ENCODE peak calls at places on chromosomes 13 and 19, in eight cellular contexts. C is IMR-90; N is ascending aorta; A is cardiac muscle cell; G is thoracic aorta; T is aorta; Z is CD8-positive, alpha-beta memory T cell; M is neural progenitor cell. W is an unnamed sample.

GRCh38 chr13:45349438-45349837 is 8.5 kb upstream of the TPT1 start:
- DNase-seq in C (peak; percentile 51), N (no peak), A (no peak), G (no peak), T (no peak), Z (no peak), M (no peak), W (no peak)

GRCh38 chr13:40585911-40586471 is 80.5 kb downstream of the FOXO1 start:
- DNase-seq in C (no peak), N (no peak), A (peak; percentile 35), G (no peak), T (no peak), Z (no peak), M (no peak), W (no peak)

GRCh38 chr19:10285393-10285792 is 1.4 kb upstream of the ICAM4 start:
- DNase-seq in C (no peak), N (no peak), A (no peak), G (no peak), T (no peak), Z (no peak), M (no peak), W (no peak)

GRCh38 chr19:47493378-47494210 is 9.6 kb upstream of the KPTN start:
- DNase-seq in C (no peak), N (no peak), A (no peak), G (no peak), T (no peak), Z (no peak), M (no peak), W (no peak)

GRCh38 chr13:100954430-100955361 is 280.1 kb upstream of the TMTC4 start:
- DNase-seq in C (peak; percentile 4), N (no peak), A (no peak), G (no peak), T (no peak), Z (no peak), M (no peak), W (no peak)

GRCh38 chr19:41934849-41935374 is 6.7 kb upstream of the ERFL start:
- DNase-seq in C (peak; percentile 49), N (no peak), A (peak; percentile 69), G (no peak), T (peak; percentile 85), Z (peak; percentile 60), M (peak; percentile 88), W (peak; percentile 64)

GRCh38 chr13:45859682-45860081 is 8.1 kb upstream of the SIAH3 start:
- DNase-seq in C (no peak), N (no peak), A (no peak), G (no peak), T (no peak), Z (no peak), M (peak; percentile 55), W (no peak)

GRCh38 chr13:38705351-38705750 is 18.5 kb downstream of the FREM2 start:
- DNase-seq in C (no peak), N (no peak), A (no peak), G (no peak), T (no peak), Z (no peak), M (no peak), W (no peak)

GRCh38 chr19:2089001-2089711 is 7.0 kb downstream of the MOB3A start:
- DNase-seq in C (peak; percentile 36), N (no peak), A (no peak), G (no peak), T (no peak), Z (no peak), M (no peak), W (no peak)

GRCh38 chr19:43984687-43985000 is 656 bp downstream of the ZNF155 start:
- DNase-seq in C (no peak), N (no peak), A (no peak), G (no peak), T (no peak), Z (no peak), M (no peak), W (no peak)

GRCh38 chr13:20378721-20379120 is 146.6 kb upstream of the GJB6 start:
- DNase-seq in C (no peak), N (no peak), A (no peak), G (no peak), T (no peak), Z (no peak), M (no peak), W (no peak)

GRCh38 chr19:8163781-8164180 is 14.4 kb upstream of the FBN3 start:
- DNase-seq in C (peak; percentile 58), N (no peak), A (peak; percentile 56), G (no peak), T (no peak), Z (no peak), M (no peak), W (no peak)

GRCh38 chr13:90710355-90710754 is 637.1 kb upstream of the MIR17HG start:
- DNase-seq in C (no peak), N (no peak), A (no peak), G (no peak), T (no peak), Z (no peak), M (no peak), W (no peak)

GRCh38 chr19:46648961-46649960 is 11.7 kb downstream of the DACT3 start:
- DNase-seq in C (no peak), N (no peak), A (no peak), G (no peak), T (no peak), Z (no peak), M (peak; percentile 29), W (no peak)

GRCh38 chr13:99969934-99970760 is 1.4 kb downstream of the ZIC5 start:
- DNase-seq in C (no peak), N (no peak), A (no peak), G (no peak), T (peak; percentile 87), Z (no peak), M (peak; percentile 92), W (no peak)

GRCh38 chr13:105273665-105274222 is 1261.7 kb downstream of the EFNB2 start:
- DNase-seq in C (no peak), N (no peak), A (no peak), G (no peak), T (no peak), Z (no peak), M (no peak), W (no peak)

GRCh38 chr13:105276571-105276970 is 1258.9 kb downstream of the EFNB2 start:
- DNase-seq in C (no peak), N (no peak), A (no peak), G (no peak), T (no peak), Z (no peak), M (no peak), W (no peak)

GRCh38 chr13:105278797-105279425 is 1256.6 kb downstream of the EFNB2 start:
- DNase-seq in C (no peak), N (no peak), A (no peak), G (no peak), T (no peak), Z (no peak), M (peak; percentile 73), W (no peak)

DNA sequence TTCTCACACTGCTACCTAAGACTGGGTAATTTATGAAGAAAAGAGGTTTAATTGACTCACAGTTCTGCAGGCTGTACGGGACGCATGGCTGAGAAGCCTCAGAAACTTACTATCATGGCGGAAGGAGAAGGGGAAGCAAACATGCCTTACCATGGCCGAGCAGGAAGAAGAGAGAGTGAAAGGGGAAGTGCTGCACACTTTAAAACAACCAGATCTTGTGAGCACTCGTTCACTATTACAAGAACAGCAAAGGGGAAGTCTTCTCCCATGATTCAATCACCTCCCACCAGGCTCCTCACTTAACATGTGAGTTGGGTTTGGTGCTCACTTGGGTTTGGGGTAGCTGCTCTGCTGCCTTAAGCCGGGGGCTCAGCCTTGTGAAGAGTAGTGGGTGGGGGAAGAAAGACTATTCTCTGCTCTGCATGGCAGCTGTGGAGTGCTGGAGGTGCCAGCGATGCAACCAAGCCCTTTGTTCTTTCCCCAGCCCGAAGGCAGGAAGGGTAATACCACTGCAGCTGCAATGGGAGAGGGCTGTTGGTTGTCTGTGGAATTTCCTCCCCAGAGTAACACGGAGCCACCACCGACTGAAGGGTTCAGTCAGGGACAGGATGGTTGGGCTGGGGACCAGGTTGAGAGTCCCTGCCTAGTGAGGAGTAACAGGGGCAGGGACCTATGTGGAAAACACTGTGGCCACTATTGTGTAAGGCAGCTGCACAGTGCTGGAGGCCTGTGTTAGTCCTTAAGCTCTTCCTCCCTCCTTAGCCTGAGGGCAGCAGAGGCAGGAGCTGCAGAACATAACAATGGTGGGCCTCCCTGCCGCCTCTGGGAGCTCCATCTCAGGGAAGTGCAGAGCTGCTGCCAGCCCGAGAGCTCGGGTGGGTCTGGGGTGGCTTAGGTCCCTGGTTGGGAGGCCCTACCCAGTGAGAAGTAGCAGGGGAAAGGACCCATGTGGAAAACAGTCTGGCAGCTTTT is 1262.5 kb downstream of the EFNB2 start:
- DNase-seq in C (no peak), N (no peak), A (no peak), G (no peak), T (no peak), Z (no peak), M (peak; percentile 7), W (no peak)
- H3K27me3 ChIP-seq in C (no peaks in the 10 kb centered on the region), N (no peaks in the 10 kb centered on the region), A (no peaks in the 10 kb centered on the region), G (no peaks in the 10 kb centered on the region), T (no peaks in the 10 kb centered on the region), Z (no peaks in the 10 kb centered on the region), M (no peaks in the 10 kb centered on the region), W (no peaks in the 10 kb centered on the region)

DNA sequence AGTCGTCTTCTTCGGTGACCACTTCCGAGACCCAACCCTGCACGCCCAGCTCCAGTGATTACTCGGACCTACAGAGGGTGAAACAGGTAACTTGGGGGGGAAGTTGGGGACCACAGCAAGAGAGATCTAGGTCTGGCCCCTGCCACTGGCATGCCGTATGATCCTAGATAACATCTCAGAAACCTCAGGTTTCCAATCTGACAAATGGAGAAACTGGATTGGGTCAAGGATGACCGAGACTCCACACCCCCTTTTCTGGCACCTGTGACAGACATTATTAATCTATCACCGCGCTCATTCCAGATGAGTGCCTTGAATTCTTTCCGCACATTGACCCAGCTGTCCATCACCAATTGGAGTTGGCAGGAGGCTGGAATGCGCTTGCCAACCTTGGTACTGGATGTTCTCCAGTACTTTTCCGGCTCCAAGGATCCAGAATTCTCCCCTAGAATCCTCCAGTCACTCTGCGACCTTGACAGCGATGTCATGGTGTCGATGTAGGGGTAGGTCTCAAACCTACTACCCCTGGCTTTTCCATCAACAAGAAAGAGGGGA is 17.4 kb downstream of the VASP start:
- DNase-seq in C (no peak), N (no peak), A (no peak), G (no peak), T (no peak), Z (no peak), M (no peak), W (no peak)
- H3K4me1 ChIP-seq in C (peaks cover 2% of the 10 kb centered on the region), N (no peaks in the 10 kb centered on the region), A (no peaks in the 10 kb centered on the region), G (peaks cover 55% of the 10 kb centered on the region), T (no peaks in the 10 kb centered on the region), Z (peaks cover 9% of the 10 kb centered on the region), M (peaks cover 7% of the 10 kb centered on the region), W (peaks cover 11% of the 10 kb centered on the region)

GRCh38 chr19:39085392-39085791 is 1.2 kb downstream of the ACP7 start:
- DNase-seq in C (no peak), N (no peak), A (no peak), G (no peak), T (no peak), Z (no peak), M (no peak), W (no peak)
- H3K27me3 ChIP-seq in C (peaks cover 55% of the 10 kb centered on the region), N (peaks cover 19% of the 10 kb centered on the region), A (peaks cover 92% of the 10 kb centered on the region), G (no peaks in the 10 kb centered on the region), T (no peaks in the 10 kb centered on the region), Z (peaks cover 24% of the 10 kb centered on the region), M (peaks cover 96% of the 10 kb centered on the region), W (peaks cover 27% of the 10 kb centered on the region)

DNA sequence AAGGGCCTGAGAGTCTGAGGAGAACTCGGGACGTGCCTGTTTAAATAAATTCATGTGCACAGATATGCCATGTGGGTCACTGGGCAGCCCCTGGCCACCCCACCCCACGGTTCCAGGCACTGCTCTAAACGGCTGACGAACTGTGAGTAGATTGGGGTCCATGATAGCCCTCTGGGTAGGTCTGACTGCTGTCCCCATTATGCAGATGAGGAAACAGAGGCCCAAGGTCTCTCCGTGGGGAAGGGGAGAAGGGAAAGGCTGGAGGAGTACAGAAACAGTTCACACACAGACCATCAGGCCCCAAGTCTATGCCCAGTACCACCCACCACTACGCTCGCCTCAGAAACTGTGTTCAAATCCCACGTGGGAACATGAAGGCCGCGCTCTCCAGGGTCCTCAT is 14.1 kb downstream of the ZNF787 start:
- DNase-seq in C (no peak), N (no peak), A (no peak), G (no peak), T (no peak), Z (no peak), M (no peak), W (no peak)
- H3K4me1 ChIP-seq in C (peaks cover 27% of the 10 kb centered on the region), N (peaks cover 12% of the 10 kb centered on the region), A (peaks cover 40% of the 10 kb centered on the region), G (peaks cover 69% of the 10 kb centered on the region), T (no peaks in the 10 kb centered on the region), Z (peaks cover 16% of the 10 kb centered on the region), M (peaks cover 29% of the 10 kb centered on the region), W (peaks cover 5% of the 10 kb centered on the region)

W was measured in CD4-positive, CD25-positive, alpha-beta regulatory T cell.